ENCODE peak calls at places on chromosomes 12 and 14, in four cellular contexts. One of them, this sample, is unnamed.

GRCh38 chr14:69327507-69327906 is 67.5 kb downstream of the GALNT16 start:
- DNase-seq in epithelial cell of esophagus: no peak
- DNase-seq in activated T-helper 1 cell treated with Interleukin-2 at 50 U/mL for 16 hours: no peak
- DNase-seq in NCI-H1105: no peak
- DNase-seq in this sample: no peak

GRCh38 chr12:4114986-4115385 is 158.6 kb upstream of the CCND2 start:
- DNase-seq in epithelial cell of esophagus: no peak
- DNase-seq in NCI-H1105: no peak
- DNase-seq in activated T-helper 1 cell treated with Interleukin-2 at 50 U/mL for 16 hours: no peak
- DNase-seq in this sample: peak

GRCh38 chr12:54217309-54217661 is 28.5 kb upstream of the SMUG1 start:
- DNase-seq in NCI-H1105: no peak
- DNase-seq in epithelial cell of esophagus: no peak
- DNase-seq in activated T-helper 1 cell treated with Interleukin-2 at 50 U/mL for 16 hours: no peak
- DNase-seq in this sample: no peak

GRCh38 chr14:100448376-100448775 is 125.2 kb downstream of the SLC25A47 start:
- DNase-seq in epithelial cell of esophagus: peak
- DNase-seq in activated T-helper 1 cell treated with Interleukin-2 at 50 U/mL for 16 hours: no peak
- DNase-seq in NCI-H1105: no peak
- DNase-seq in this sample: no peak

GRCh38 chr12:19527876-19528275 is 88.6 kb downstream of the AEBP2 start:
- DNase-seq in epithelial cell of esophagus: no peak
- DNase-seq in activated T-helper 1 cell treated with Interleukin-2 at 50 U/mL for 16 hours: no peak
- DNase-seq in NCI-H1105: no peak
- DNase-seq in this sample: no peak

GRCh38 chr14:77630111-77630510 is 13.7 kb upstream of the SPTLC2 start:
- DNase-seq in activated T-helper 1 cell treated with Interleukin-2 at 50 U/mL for 16 hours: no peak
- DNase-seq in NCI-H1105: no peak
- DNase-seq in epithelial cell of esophagus: no peak
- DNase-seq in this sample: no peak

GRCh38 chr12:66538970-66539369 is 139.9 kb downstream of the GRIP1 start:
- DNase-seq in activated T-helper 1 cell treated with Interleukin-2 at 50 U/mL for 16 hours: no peak
- DNase-seq in NCI-H1105: no peak
- DNase-seq in epithelial cell of esophagus: peak
- DNase-seq in this sample: no peak

GRCh38 chr14:103597623-103598372 is 31.2 kb upstream of the KLC1 start:
- DNase-seq in epithelial cell of esophagus: peak
- DNase-seq in NCI-H1105: no peak
- DNase-seq in activated T-helper 1 cell treated with Interleukin-2 at 50 U/mL for 16 hours: no peak
- DNase-seq in this sample: no peak

GRCh38 chr14:102028733-102029132 is 58.1 kb downstream of the HSP90AA1 start:
- DNase-seq in NCI-H1105: no peak
- DNase-seq in activated T-helper 1 cell treated with Interleukin-2 at 50 U/mL for 16 hours: no peak
- DNase-seq in epithelial cell of esophagus: peak
- DNase-seq in this sample: no peak

This sample was measured in T follicular helper cell.